ENCODE peak calls at places on chromosomes 6 and 20, in ten cellular contexts. V is suprapubic skin, I is ovary, B is A549, U is H1, Z is transverse colon, H is sigmoid colon, Q is HepG2, C is tibial nerve, T is esophagus muscularis mucosa. N is an unnamed sample.

GRCh38 chr20:46327557-46327956 is 19.3 kb upstream of the CDH22 start:
- DNase-seq in V (no peak), I (no peak), B (no peak), U (no peak), Z (no peak), H (no peak), Q (no peak), C (no peak), T (no peak), N (no peak)

GRCh38 chr6:136889271-136890193 is 32.6 kb upstream of the SLC35D3 start:
- DNase-seq in V (no peak), I (no peak), B (no peak), U (no peak), Z (no peak), H (no peak), Q (peak; percentile 25), C (no peak), T (no peak), N (no peak)

GRCh38 chr6:32318501-32318900 is 53.2 kb downstream of the TSBP1 start:
- DNase-seq in V (no peak), I (no peak), B (no peak), U (no peak), Z (no peak), H (no peak), Q (no peak), C (no peak), T (no peak), N (no peak)

GRCh38 chr20:59525500-59526241 is 78.7 kb upstream of the PHACTR3 start:
- DNase-seq in V (no peak), I (peak; percentile 64), B (peak; percentile 66), U (peak; percentile 87), Z (peak; percentile 48), H (no peak), Q (peak; percentile 59), C (peak; percentile 41), T (no peak), N (peak; percentile 58)

GRCh38 chr20:23995905-23996666 is 7.5 kb upstream of the GGTLC1 start:
- DNase-seq in V (no peak), I (peak; percentile 67), B (no peak), U (no peak), Z (peak; percentile 42), H (no peak), Q (peak; percentile 50), C (peak; percentile 37), T (no peak), N (peak; percentile 59)

GRCh38 chr6:40500227-40500626 is 86.9 kb downstream of the LRFN2 start:
- DNase-seq in V (no peak), I (no peak), B (no peak), U (no peak), Z (no peak), H (no peak), Q (no peak), C (no peak), T (no peak), N (no peak)

GRCh38 chr20:18506744-18507143 is 996 bp upstream of the SEC23B start:
- DNase-seq in V (no peak), I (no peak), B (no peak), U (no peak), Z (peak; percentile 10), H (no peak), Q (no peak), C (no peak), T (no peak), N (no peak)

GRCh38 chr6:151325075-151326050 is 66.0 kb downstream of the ZBTB2 start:
- DNase-seq in V (peak; percentile 82), I (peak; percentile 78), B (peak; percentile 44), U (no peak), Z (peak; percentile 45), H (peak; percentile 92), Q (peak; percentile 62), C (peak; percentile 58), T (no peak), N (peak; percentile 48)

GRCh38 chr6:144283781-144284473 is 1.2 kb upstream of the UTRN start:
- DNase-seq in V (no peak), I (no peak), B (peak; percentile 13), U (no peak), Z (no peak), H (no peak), Q (no peak), C (no peak), T (no peak), N (no peak)

GRCh38 chr20:9458075-9458818 is 56.1 kb upstream of the LAMP5 start:
- DNase-seq in V (no peak), I (no peak), B (peak; percentile 4), U (peak; percentile 53), Z (no peak), H (no peak), Q (peak; percentile 59), C (no peak), T (no peak), N (peak; percentile 27)

GRCh38 chr6:124490123-124490522 is 472.1 kb upstream of the RNF217 start:
- DNase-seq in V (no peak), I (no peak), B (no peak), U (no peak), Z (no peak), H (no peak), Q (no peak), C (no peak), T (no peak), N (no peak)

GRCh38 chr6:147947521-147947920 is 395.1 kb upstream of the SASH1 start:
- DNase-seq in V (no peak), I (no peak), B (no peak), U (no peak), Z (no peak), H (no peak), Q (no peak), C (peak; percentile 44), T (no peak), N (no peak)

GRCh38 chr20:33793011-33793931 is 17.9 kb upstream of the CHMP4B start:
- DNase-seq in V (no peak), I (no peak), B (no peak), U (no peak), Z (no peak), H (peak; percentile 86), Q (peak; percentile 40), C (no peak), T (no peak), N (no peak)

GRCh38 chr20:7217606-7218005 is 450.1 kb downstream of the BMP2 start:
- DNase-seq in V (no peak), I (no peak), B (no peak), U (no peak), Z (no peak), H (no peak), Q (no peak), C (no peak), T (no peak), N (no peak)

GRCh38 chr6:133833905-133834304 is 55.0 kb upstream of the TCF21 start:
- DNase-seq in V (no peak), I (no peak), B (no peak), U (no peak), Z (no peak), H (no peak), Q (no peak), C (no peak), T (no peak), N (no peak)

GRCh38 chr20:50344232-50345071 is 153.8 kb downstream of the CEBPB start:
- DNase-seq in V (no peak), I (no peak), B (no peak), U (no peak), Z (no peak), H (peak; percentile 58), Q (peak; percentile 62), C (no peak), T (no peak), N (no peak)

GRCh38 chr6:46015119-46015968 is at the start of gene CLIC5:
- DNase-seq in V (no peak), I (peak; percentile 28), B (peak; percentile 8), U (peak; percentile 65), Z (peak; percentile 68), H (no peak), Q (no peak), C (no peak), T (no peak), N (peak; percentile 38)

GRCh38 chr20:1294497-1294896 is 28.4 kb downstream of the SNPH start:
- DNase-seq in V (no peak), I (no peak), B (no peak), U (no peak), Z (no peak), H (peak; percentile 54), Q (no peak), C (no peak), T (no peak), N (no peak)
- H3K4me3 ChIP-seq in V (no peak overlapping the region), I (no peak overlapping the region), B (no peak overlapping the region), U (no peak overlapping the region), Z (no peak overlapping the region), H (no peak overlapping the region), Q (no peak overlapping the region), C (no peak overlapping the region), T (no peak overlapping the region), N (no peak overlapping the region)

GRCh38 chr20:5511930-5512329 is 195.2 kb upstream of the PROKR2 start:
- DNase-seq in V (no peak), I (no peak), B (no peak), U (no peak), Z (no peak), H (no peak), Q (no peak), C (no peak), T (no peak), N (no peak)

GRCh38 chr20:5509803-5510202 is 193.0 kb upstream of the PROKR2 start:
- DNase-seq in V (no peak), I (no peak), B (no peak), U (no peak), Z (no peak), H (no peak), Q (no peak), C (no peak), T (no peak), N (no peak)

GRCh38 chr20:5511505-5511904 is 194.8 kb upstream of the PROKR2 start:
- DNase-seq in V (no peak), I (no peak), B (no peak), U (no peak), Z (no peak), H (no peak), Q (no peak), C (no peak), T (no peak), N (no peak)

GRCh38 chr20:5511082-5511481 is 194.3 kb upstream of the PROKR2 start:
- DNase-seq in V (no peak), I (no peak), B (no peak), U (no peak), Z (no peak), H (no peak), Q (no peak), C (no peak), T (no peak), N (no peak)

GRCh38 chr20:5510446-5510845 is 193.7 kb upstream of the PROKR2 start:
- DNase-seq in V (no peak), I (no peak), B (no peak), U (peak; percentile 51), Z (no peak), H (no peak), Q (no peak), C (no peak), T (no peak), N (no peak)
- TF ChIP-seq EP300 in V (no peak), I (no peak), B (no peak), U (no peak), Z (no peak), H (no peak), Q (peak; percentile 21), C (no peak), T (no peak), N (no peak)

GRCh38 chr6:112253842-112254816 is at the start of gene LAMA4:
- DNase-seq in V (no peak), I (peak; percentile 71), B (peak; percentile 5), U (peak; percentile 74), Z (peak; percentile 29), H (peak; percentile 77), Q (no peak), C (peak; percentile 47), T (peak; percentile 90), N (peak; percentile 45)
- TF ChIP-seq POLR2A in V (no peak), I (peak; percentile 29), B (no peak), U (no peak), Z (peak; percentile 54), H (peak; percentile 6), Q (no peak), C (peak; percentile 34), T (peak; percentile 60), N (no peak)

GRCh38 chr6:160766657-160767018 is 64.6 kb downstream of the PLG start:
- DNase-seq in V (no peak), I (no peak), B (no peak), U (no peak), Z (no peak), H (no peak), Q (no peak), C (no peak), T (no peak), N (no peak)
- H3K4me3 ChIP-seq in V (peak overlapping the region; percentile 59), I (peak overlapping the region; percentile 59), B (peak overlapping the region; percentile 56), U (peak overlapping the region; percentile 44), Z (peak overlapping the region; percentile 34), H (peak overlapping the region; percentile 57), Q (peak overlapping the region; percentile 72), C (peak overlapping the region; percentile 57), T (peak overlapping the region; percentile 53), N (peak overlapping the region; percentile 55)